ENCODE peak calls at places on chromosomes 1 and 21, in five cellular contexts. W, R, T, Q and E are unnamed samples.

GRCh38 chr1:164660415-164661174 is 101.6 kb downstream of the PBX1 start:
- DNase-seq in T (no peak), Q (no peak), W (no peak), R (no peak), E (no peak)

GRCh38 chr1:223136086-223136485 is 7.0 kb downstream of the TLR5 start:
- DNase-seq in T (no peak), R (no peak), W (no peak), Q (no peak), E (no peak)

GRCh38 chr1:161727343-161727924 is 6.1 kb downstream of the FCRLB start:
- DNase-seq in R (peak), T (no peak), Q (no peak), W (no peak), E (no peak)

GRCh38 chr1:226082959-226083302 is 20.4 kb downstream of the H3-3A start:
- DNase-seq in Q (peak), T (peak), R (peak), W (no peak), E (no peak)

GRCh38 chr1:89125571-89126233 is at the start of gene GBP2:
- DNase-seq in T (no peak), Q (peak), R (no peak), W (no peak), E (no peak)

GRCh38 chr21:39972471-39972870 is 105.2 kb downstream of the PCP4 start:
- DNase-seq in W (no peak), R (no peak), Q (no peak), T (no peak), E (no peak)

GRCh38 chr21:34157456-34158025 is 84.2 kb downstream of the MRPS6 start:
- DNase-seq in W (no peak), Q (no peak), T (no peak), R (peak), E (no peak)

GRCh38 chr1:13723810-13724209 is 23.8 kb downstream of the PRDM2 start:
- DNase-seq in W (no peak), R (no peak), Q (no peak), T (peak), E (no peak)

GRCh38 chr1:237171564-237172485 is 129.8 kb downstream of the RYR2 start:
- DNase-seq in Q (no peak), R (peak), T (no peak), W (no peak), E (no peak)

GRCh38 chr1:224080082-224080774 is 33.7 kb upstream of the FBXO28 start:
- DNase-seq in T (no peak), R (no peak), W (no peak), Q (no peak), E (no peak)

GRCh38 chr1:78673120-78673519 is 23.5 kb downstream of the IFI44 start:
- DNase-seq in W (no peak), Q (no peak), T (no peak), R (peak), E (no peak)

GRCh38 chr1:89198500-89199072 is at the start of gene GBP4:
- DNase-seq in Q (no peak), R (no peak), W (no peak), T (no peak), E (peak)

GRCh38 chr1:108028841-108029401 is 63.9 kb upstream of the VAV3 start:
- DNase-seq in T (no peak), R (no peak), Q (no peak), W (no peak), E (no peak)

GRCh38 chr1:18681423-18681835 is 50.8 kb downstream of the PAX7 start:
- DNase-seq in T (no peak), R (peak), Q (peak), W (no peak), E (no peak)

GRCh38 chr1:63921357-63921756 is 147.5 kb downstream of the ROR1 start:
- DNase-seq in Q (no peak), R (no peak), W (no peak), T (no peak), E (no peak)

GRCh38 chr1:20589331-20590312 is 725 bp downstream of the CDA start:
- DNase-seq in W (no peak), T (no peak), Q (no peak), R (no peak), E (no peak)